ENCODE peak calls at places on chromosomes 3 and 15, in four cellular contexts. One of them, this sample, is unnamed.

GRCh38 chr15:88702983-88703382 is 64.2 kb downstream of the ISG20 start:
- DNase-seq in H1: no peak
- DNase-seq in GM12878: no peak
- DNase-seq in K562: no peak
- DNase-seq in this sample: no peak

GRCh38 chr3:120172070-120172469 is 77.8 kb upstream of the GSK3B start:
- DNase-seq in K562: no peak
- DNase-seq in GM12878: no peak
- DNase-seq in H1: no peak
- DNase-seq in this sample: no peak

GRCh38 chr3:157128771-157129671 is 30.9 kb downstream of the CCNL1 start:
- DNase-seq in GM12878: no peak
- DNase-seq in H1: no peak
- DNase-seq in K562: no peak
- DNase-seq in this sample: no peak

GRCh38 chr3:14133188-14133800 is 8.4 kb downstream of the TMEM43 start:
- DNase-seq in GM12878: no peak
- DNase-seq in H1: no peak
- DNase-seq in K562: no peak
- DNase-seq in this sample: no peak

GRCh38 chr3:50316657-50317242 is 5.8 kb downstream of the HYAL2 start:
- DNase-seq in GM12878: no peak
- DNase-seq in H1: no peak
- DNase-seq in K562: peak
- DNase-seq in this sample: no peak

GRCh38 chr15:35319354-35319753 is 226.6 kb downstream of the DPH6 start:
- DNase-seq in GM12878: no peak
- DNase-seq in H1: no peak
- DNase-seq in K562: no peak
- DNase-seq in this sample: no peak

GRCh38 chr3:161156936-161157335 is 51.8 kb upstream of the B3GALNT1 start:
- DNase-seq in GM12878: no peak
- DNase-seq in K562: no peak
- DNase-seq in H1: no peak
- DNase-seq in this sample: no peak

GRCh38 chr3:138066383-138066782 is 49.0 kb downstream of the DZIP1L start:
- DNase-seq in K562: no peak
- DNase-seq in H1: no peak
- DNase-seq in GM12878: no peak
- DNase-seq in this sample: no peak

GRCh38 chr15:32852771-32853170 is 135.0 kb downstream of the GREM1 start:
- DNase-seq in K562: no peak
- DNase-seq in H1: no peak
- DNase-seq in GM12878: no peak
- DNase-seq in this sample: no peak

GRCh38 chr3:95815828-95816227 is 998.6 kb upstream of the EPHA6 start:
- DNase-seq in GM12878: no peak
- DNase-seq in K562: no peak
- DNase-seq in H1: no peak
- DNase-seq in this sample: no peak

GRCh38 chr3:134001251-134001650 is 28.5 kb downstream of the SLCO2A1 start:
- DNase-seq in K562: no peak
- DNase-seq in GM12878: no peak
- DNase-seq in H1: no peak
- DNase-seq in this sample: no peak

DNA sequence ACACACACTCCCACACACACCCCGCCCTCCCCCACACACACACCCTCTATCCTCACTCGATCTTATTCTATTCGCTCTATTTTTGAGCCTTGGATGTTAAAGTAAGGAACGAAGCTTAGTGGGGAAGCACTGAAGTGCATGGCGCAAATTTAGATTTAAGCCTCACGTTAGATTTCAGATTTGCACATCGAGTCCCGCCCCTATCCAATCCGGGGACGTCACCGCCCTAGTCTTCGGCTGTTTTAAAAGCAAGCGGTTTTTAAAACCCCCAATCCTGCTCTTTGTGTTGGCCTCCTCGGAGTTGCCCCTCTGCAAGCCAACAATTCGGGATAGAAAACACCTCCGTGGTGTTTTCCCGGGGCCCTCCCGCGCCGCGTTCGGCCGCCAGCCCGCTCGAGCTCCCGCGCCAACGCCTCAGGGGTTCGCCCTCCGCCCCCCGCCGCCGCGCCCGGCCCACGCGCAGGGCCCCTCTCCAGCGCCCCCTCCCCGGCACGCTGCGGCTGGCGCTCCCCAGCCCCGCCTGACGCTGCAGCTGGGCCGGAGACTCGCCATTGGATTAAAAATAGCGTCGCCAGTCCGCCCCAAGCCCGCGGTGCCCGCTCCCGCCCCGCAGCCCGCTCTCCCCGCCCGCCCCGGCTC is at the start of gene USP13:
- DNase-seq in K562: peak
- DNase-seq in H1: no peak
- DNase-seq in GM12878: no peak
- DNase-seq in this sample: peak
- TF ChIP-seq NRF1 in K562: no peak
- TF ChIP-seq NRF1 in H1: no peak
- TF ChIP-seq NRF1 in GM12878: no peak
- TF ChIP-seq NRF1 in this sample: peak

GRCh38 chr3:18223591-18224338 is 201.4 kb downstream of the SATB1 start:
- DNase-seq in GM12878: peak
- DNase-seq in K562: no peak
- DNase-seq in H1: no peak
- DNase-seq in this sample: peak
- H3K9ac ChIP-seq in GM12878: no peak
- H3K9ac ChIP-seq in K562: no peak
- H3K9ac ChIP-seq in H1: no peak
- H3K9ac ChIP-seq in this sample: no peak

GRCh38 chr15:73891328-73891975 is 18.1 kb downstream of the TBC1D21 start:
- DNase-seq in GM12878: no peak
- DNase-seq in H1: no peak
- DNase-seq in K562: no peak
- DNase-seq in this sample: no peak

GRCh38 chr15:73892446-73893226 is 19.3 kb downstream of the TBC1D21 start:
- DNase-seq in GM12878: no peak
- DNase-seq in K562: no peak
- DNase-seq in H1: no peak
- DNase-seq in this sample: no peak

GRCh38 chr15:73889725-73890124 is 16.4 kb downstream of the TBC1D21 start:
- DNase-seq in K562: no peak
- DNase-seq in H1: no peak
- DNase-seq in GM12878: no peak
- DNase-seq in this sample: no peak

GRCh38 chr15:73897441-73898261 is 24.3 kb downstream of the TBC1D21 start:
- DNase-seq in GM12878: no peak
- DNase-seq in K562: peak
- DNase-seq in H1: peak
- DNase-seq in this sample: peak

GRCh38 chr15:73894133-73894814 is 20.9 kb downstream of the TBC1D21 start:
- DNase-seq in GM12878: no peak
- DNase-seq in H1: no peak
- DNase-seq in K562: no peak
- DNase-seq in this sample: no peak
- TF ChIP-seq NRF1 in GM12878: no peak
- TF ChIP-seq NRF1 in H1: no peak
- TF ChIP-seq NRF1 in K562: no peak
- TF ChIP-seq NRF1 in this sample: no peak

GRCh38 chr3:100001514-100002270 is 112.6 kb downstream of the FILIP1L start:
- DNase-seq in H1: no peak
- DNase-seq in GM12878: no peak
- DNase-seq in K562: no peak
- DNase-seq in this sample: no peak
- H3K9ac ChIP-seq in H1: no peak
- H3K9ac ChIP-seq in GM12878: no peak
- H3K9ac ChIP-seq in K562: no peak
- H3K9ac ChIP-seq in this sample: no peak

DNA sequence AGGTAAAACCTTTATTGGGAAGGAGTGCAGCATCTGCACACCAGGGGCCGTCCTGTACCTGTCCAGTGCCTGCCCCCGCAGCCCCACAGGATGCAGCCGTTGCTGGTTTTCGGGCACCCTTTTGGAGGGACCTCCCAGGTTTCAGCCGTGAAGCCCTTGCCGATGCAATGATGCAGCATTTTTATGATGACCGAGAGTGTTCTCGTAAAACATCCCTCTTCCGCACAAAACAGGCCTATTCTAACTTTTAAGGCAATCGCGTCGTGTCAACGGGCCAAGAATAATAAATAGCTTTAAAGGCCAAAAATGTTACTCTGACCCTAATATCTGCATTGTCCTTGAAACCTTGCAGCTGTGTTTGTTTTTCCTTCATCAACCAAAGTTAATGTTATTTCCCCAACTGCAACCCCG is 126.1 kb downstream of the LRRK1 start:
- DNase-seq in GM12878: no peak
- DNase-seq in K562: no peak
- DNase-seq in H1: no peak
- DNase-seq in this sample: no peak
- TF ChIP-seq NRF1 in GM12878: no peak
- TF ChIP-seq NRF1 in K562: no peak
- TF ChIP-seq NRF1 in H1: no peak
- TF ChIP-seq NRF1 in this sample: no peak

DNA sequence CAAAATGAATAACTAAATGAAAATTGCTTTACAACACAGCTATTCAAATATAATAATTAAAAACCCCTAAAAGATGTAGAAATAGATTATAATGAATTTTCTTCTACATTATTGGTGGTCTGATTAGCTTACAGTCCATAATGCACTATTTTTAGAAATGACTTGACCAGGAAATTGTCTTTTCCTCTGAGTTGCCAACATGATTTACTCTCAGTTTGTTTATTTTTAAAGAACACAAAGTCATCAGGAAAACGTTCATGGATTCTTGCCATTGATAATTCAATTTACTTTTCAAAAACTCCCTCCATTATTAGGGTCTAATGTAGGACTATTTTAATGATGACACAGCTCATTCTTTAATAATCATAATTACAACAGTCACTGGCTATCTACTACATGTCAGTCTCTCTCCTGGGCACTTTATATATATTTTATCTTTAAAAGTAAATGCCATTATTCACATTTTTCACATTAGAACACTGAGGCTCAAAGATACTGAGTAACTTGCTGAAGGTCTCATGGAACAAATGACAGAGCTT is 1.1 kb downstream of the TM4SF18 start:
- DNase-seq in GM12878: no peak
- DNase-seq in K562: no peak
- DNase-seq in H1: no peak
- DNase-seq in this sample: no peak
- H3K9ac ChIP-seq in GM12878: no peak
- H3K9ac ChIP-seq in K562: no peak
- H3K9ac ChIP-seq in H1: no peak
- H3K9ac ChIP-seq in this sample: no peak

GRCh38 chr15:98854496-98854895 is 153.1 kb downstream of the PGPEP1L start:
- DNase-seq in K562: no peak
- DNase-seq in GM12878: no peak
- DNase-seq in H1: no peak
- DNase-seq in this sample: no peak
- TF ChIP-seq NRF1 in K562: no peak
- TF ChIP-seq NRF1 in GM12878: no peak
- TF ChIP-seq NRF1 in H1: no peak
- TF ChIP-seq NRF1 in this sample: no peak

This sample was measured in SK-N-SH.